ENCODE peak calls at places on chromosomes 4 and X, in six cellular contexts. T is NCI-H1417; Y is stimulated activated CD4-positive, alpha-beta T cell treated with anti-CD3 and anti-CD28 coated beads, Interleukin-12 subunit alpha, Interleukin-12 subunit beta, amount 100 ng/mL, for 24 hours; E is occipital lobe; M is activated naive CD8-positive, alpha-beta T cell treated with anti-CD3 and anti-CD28 coated beads, Interleukin-2, amount 50 U/mL, for 16 hours; X is CD8-positive, alpha-beta memory T cell. L is an unnamed sample.

GRCh38 chr4:144667500-144667899 is 21.5 kb downstream of the HHIP start:
- DNase-seq in T (no peak), Y (no peak), E (no peak), M (no peak), X (no peak), L (no peak)

GRCh38 chr4:53866055-53866454 is 198.3 kb downstream of the CHIC2 start:
- DNase-seq in T (no peak), Y (no peak), E (no peak), M (no peak), X (no peak), L (no peak)

GRCh38 chrX:38282044-38282443 is 45.3 kb downstream of the RPGR start:
- DNase-seq in T (no peak), Y (no peak), E (no peak), M (no peak), X (no peak), L (no peak)

GRCh38 chr4:1463088-1463926 is 57.1 kb upstream of the NKX1-1 start:
- DNase-seq in T (no peak), Y (no peak), E (no peak), M (no peak), X (no peak), L (no peak)

GRCh38 chrX:134718329-134719317 is 60.4 kb upstream of the PLAC1 start:
- DNase-seq in T (no peak), Y (no peak), E (no peak), M (no peak), X (no peak), L (peak)

GRCh38 chr4:186932631-186933150 is 209.0 kb upstream of the FAT1 start:
- DNase-seq in T (no peak), Y (no peak), E (no peak), M (no peak), X (no peak), L (no peak)

GRCh38 chr4:69957209-69957608 is 8.3 kb downstream of the CSN2 start:
- DNase-seq in T (no peak), Y (no peak), E (no peak), M (no peak), X (no peak), L (no peak)

GRCh38 chr4:144599621-144600020 is 46.3 kb upstream of the HHIP start:
- DNase-seq in T (no peak), Y (no peak), E (no peak), M (no peak), X (no peak), L (no peak)

L was measured in SW 1271.